ENCODE peak calls at places on chromosomes 5 and 9, in six cellular contexts. U is mesenchymal stem cell; W is GM23248; C is psoas muscle; Q is CD4-positive, alpha-beta T cell; J is hepatocyte. A is an unnamed sample.

GRCh38 chr5:54007822-54008777 is 302.3 kb downstream of the ARL15 start:
- DNase-seq in U (peak; percentile 60), W (peak; percentile 67), C (no peak), Q (no peak), J (peak; percentile 41), A (no peak)

GRCh38 chr5:179123491-179124328 is 63.5 kb downstream of the ZNF354C start:
- DNase-seq in U (no peak), W (no peak), C (no peak), Q (no peak), J (no peak), A (peak; percentile 12)

GRCh38 chr9:77764894-77765780 is 117.0 kb upstream of the GNA14 start:
- DNase-seq in U (peak; percentile 60), W (peak; percentile 74), C (no peak), Q (no peak), J (peak; percentile 50), A (no peak)

GRCh38 chr9:131875828-131876485 is 136.1 kb upstream of the RAPGEF1 start:
- DNase-seq in U (no peak), W (peak; percentile 62), C (no peak), Q (no peak), J (no peak), A (no peak)

GRCh38 chr5:96742519-96742918 is 65.2 kb downstream of the ERAP1 start:
- DNase-seq in U (no peak), W (no peak), C (no peak), Q (no peak), J (no peak), A (no peak)

GRCh38 chr5:127892467-127893207 is 189.4 kb downstream of the CCDC192 start:
- DNase-seq in U (peak; percentile 56), W (peak; percentile 28), C (no peak), Q (no peak), J (no peak), A (no peak)

GRCh38 chr9:6876195-6876594 is 118.4 kb downstream of the KDM4C start:
- DNase-seq in U (no peak), W (peak; percentile 5), C (no peak), Q (no peak), J (no peak), A (no peak)

GRCh38 chr5:115530426-115530825 is 14.1 kb downstream of the FEM1C start:
- DNase-seq in U (no peak), W (peak; percentile 31), C (no peak), Q (no peak), J (no peak), A (no peak)

GRCh38 chr9:110207071-110207923 is 662 bp downstream of the C9orf152 start:
- DNase-seq in U (no peak), W (no peak), C (no peak), Q (no peak), J (no peak), A (peak; percentile 91)

GRCh38 chr5:149455889-149456409 is 76.9 kb upstream of the IL17B start:
- DNase-seq in U (peak; percentile 89), W (peak; percentile 72), C (peak; percentile 94), Q (no peak), J (peak; percentile 55), A (no peak)

GRCh38 chr9:38313421-38313820 is 79.1 kb upstream of the ALDH1B1 start:
- DNase-seq in U (no peak), W (no peak), C (no peak), Q (no peak), J (no peak), A (no peak)

GRCh38 chr5:673140-673836 is 19.9 kb downstream of the TPPP start:
- DNase-seq in U (no peak), W (no peak), C (peak; percentile 45), Q (no peak), J (no peak), A (no peak)

GRCh38 chr9:4117835-4118610 is 181.8 kb downstream of the GLIS3 start:
- DNase-seq in U (no peak), W (no peak), C (peak; percentile 47), Q (peak; percentile 42), J (no peak), A (peak; percentile 38)

GRCh38 chr5:171188016-171188415 is 121.0 kb upstream of the TLX3 start:
- DNase-seq in U (no peak), W (no peak), C (no peak), Q (no peak), J (no peak), A (no peak)

GRCh38 chr5:141882594-141883183 is 4.5 kb upstream of the PCDH1 start:
- DNase-seq in U (no peak), W (no peak), C (no peak), Q (no peak), J (peak; percentile 7), A (no peak)

GRCh38 chr5:141547488-141547887 is 58.6 kb downstream of the PCDHGC5 start:
- DNase-seq in U (peak; percentile 50), W (peak; percentile 41), C (no peak), Q (no peak), J (no peak), A (no peak)

GRCh38 chr9:88991066-88992030 is at the start of gene S1PR3:
- DNase-seq in U (peak; percentile 63), W (peak; percentile 71), C (peak; percentile 75), Q (peak; percentile 32), J (peak; percentile 77), A (no peak)

GRCh38 chr5:168578006-168578405 is 1.2 kb downstream of the PANK3 start:
- DNase-seq in U (peak; percentile 28), W (peak; percentile 64), C (no peak), Q (no peak), J (no peak), A (no peak)

GRCh38 chr5:148984333-148984732 is 78.5 kb downstream of the SH3TC2 start:
- DNase-seq in U (peak; percentile 41), W (peak; percentile 27), C (no peak), Q (no peak), J (no peak), A (no peak)

GRCh38 chr9:127753556-127753955 is 18.5 kb upstream of the TOR2A start:
- DNase-seq in U (no peak), W (no peak), C (no peak), Q (no peak), J (no peak), A (no peak)

GRCh38 chr9:122263699-122264349 is 816 bp downstream of the RBM18 start:
- DNase-seq in U (peak; percentile 52), W (peak; percentile 56), C (no peak), Q (no peak), J (peak; percentile 6), A (no peak)

GRCh38 chr9:122262073-122262472 is 2.6 kb downstream of the RBM18 start:
- DNase-seq in U (no peak), W (no peak), C (no peak), Q (no peak), J (no peak), A (no peak)

GRCh38 chr9:122264360-122265264 is at the start of the genes MRRF and RBM18:
- DNase-seq in U (peak; percentile 95), W (peak; percentile 97), C (peak; percentile 95), Q (peak; percentile 91), J (peak; percentile 96), A (peak; percentile 89)

GRCh38 chr9:122258886-122259415 is 5.7 kb downstream of the RBM18 start:
- DNase-seq in U (no peak), W (no peak), C (no peak), Q (no peak), J (no peak), A (no peak)

GRCh38 chr9:122261469-122261881 is 3.2 kb downstream of the RBM18 start:
- DNase-seq in U (peak; percentile 76), W (peak; percentile 89), C (peak; percentile 79), Q (no peak), J (peak; percentile 88), A (peak; percentile 87)
- H3K27ac ChIP-seq in U (no peak overlapping the region), W (no peak overlapping the region), C (peak overlapping the region; percentile 93), Q (no peak overlapping the region), J (no peak overlapping the region), A (no peak overlapping the region)

GRCh38 chr5:134111741-134112647 is 2.5 kb upstream of the TCF7 start:
- DNase-seq in U (peak; percentile 26), W (peak; percentile 77), C (no peak), Q (peak; percentile 45), J (peak; percentile 47), A (no peak)

GRCh38 chr5:134113908-134114875 is at the start of gene TCF7:
- DNase-seq in U (peak; percentile 78), W (peak; percentile 96), C (peak; percentile 86), Q (peak; percentile 84), J (peak; percentile 94), A (peak; percentile 78)

GRCh38 chr5:134114886-134115805 is 665 bp downstream of the TCF7 start:
- DNase-seq in U (no peak), W (peak; percentile 35), C (no peak), Q (peak; percentile 90), J (peak; percentile 60), A (no peak)

GRCh38 chr5:134112726-134113571 is 1.5 kb upstream of the TCF7 start:
- DNase-seq in U (no peak), W (no peak), C (no peak), Q (peak; percentile 59), J (no peak), A (no peak)

GRCh38 chr5:134113572-134113907 is 941 bp upstream of the TCF7 start:
- DNase-seq in U (no peak), W (no peak), C (no peak), Q (peak; percentile 61), J (no peak), A (no peak)
- H3K27ac ChIP-seq in U (no peak overlapping the region), W (no peak overlapping the region), C (no peak overlapping the region), Q (peak overlapping the region; percentile 83), J (no peak overlapping the region), A (no peak overlapping the region)

GRCh38 chr5:73652391-73652790 is 26.4 kb downstream of the ARHGEF28 start:
- DNase-seq in U (no peak), W (no peak), C (no peak), Q (no peak), J (no peak), A (peak; percentile 32)

GRCh38 chr5:73647721-73648120 is 21.7 kb downstream of the ARHGEF28 start:
- DNase-seq in U (no peak), W (no peak), C (no peak), Q (no peak), J (no peak), A (no peak)

GRCh38 chr5:73648490-73648889 is 22.5 kb downstream of the ARHGEF28 start:
- DNase-seq in U (no peak), W (no peak), C (no peak), Q (no peak), J (no peak), A (no peak)

GRCh38 chr5:73654171-73654811 is 28.3 kb downstream of the ARHGEF28 start:
- DNase-seq in U (peak; percentile 69), W (peak; percentile 41), C (no peak), Q (no peak), J (peak; percentile 18), A (no peak)

GRCh38 chr5:73649926-73650325 is 23.9 kb downstream of the ARHGEF28 start:
- DNase-seq in U (no peak), W (no peak), C (no peak), Q (no peak), J (no peak), A (no peak)
- H3K27ac ChIP-seq in U (no peak overlapping the region), W (no peak overlapping the region), C (no peak overlapping the region), Q (no peak overlapping the region), J (no peak overlapping the region), A (no peak overlapping the region)

GRCh38 chr9:98707158-98708102 is 1.3 kb downstream of the GABBR2 start:
- DNase-seq in U (peak; percentile 53), W (peak; percentile 95), C (no peak), Q (no peak), J (peak; percentile 84), A (no peak)
- H3K27ac ChIP-seq in U (no peak overlapping the region), W (peak overlapping the region; percentile 40), C (no peak overlapping the region), Q (no peak overlapping the region), J (no peak overlapping the region), A (no peak overlapping the region)

GRCh38 chr9:9574080-9574479 is 1038.7 kb downstream of the PTPRD start:
- DNase-seq in U (no peak), W (no peak), C (no peak), Q (no peak), J (no peak), A (no peak)
- H3K27ac ChIP-seq in U (no peak overlapping the region), W (no peak overlapping the region), C (no peak overlapping the region), Q (no peak overlapping the region), J (no peak overlapping the region), A (no peak overlapping the region)

GRCh38 chr5:40078907-40079575 is 600.7 kb upstream of the PTGER4 start:
- DNase-seq in U (no peak), W (no peak), C (no peak), Q (no peak), J (no peak), A (no peak)
- H3K27ac ChIP-seq in U (no peak overlapping the region), W (no peak overlapping the region), C (no peak overlapping the region), Q (no peak overlapping the region), J (no peak overlapping the region), A (no peak overlapping the region)